ENCODE peak calls at places on chromosomes 2 and 18, in six cellular contexts. C is dorsolateral prefrontal cortex, R is cardiac fibroblast, K is AG09319, S is colonic mucosa, G is GM12865. H is an unnamed sample.

GRCh38 chr2:3277748-3278520 is 99.7 kb downstream of the EIPR1 start:
- DNase-seq in C (no peak), R (no peak), K (no peak), S (no peak), G (no peak), H (no peak)

GRCh38 chr2:110657721-110658305 is 20.1 kb downstream of the BUB1 start:
- DNase-seq in C (no peak), R (no peak), K (no peak), S (peak; percentile 61), G (no peak), H (no peak)

GRCh38 chr2:217079165-217079564 is 219.3 kb upstream of the TNP1 start:
- DNase-seq in C (no peak), R (no peak), K (no peak), S (no peak), G (no peak), H (no peak)

GRCh38 chr2:74847075-74847858 is 13.3 kb downstream of the HK2 start:
- DNase-seq in C (no peak), R (no peak), K (no peak), S (no peak), G (no peak), H (no peak)

GRCh38 chr2:212480447-212480846 is 58.2 kb downstream of the ERBB4 start:
- DNase-seq in C (no peak), R (no peak), K (no peak), S (no peak), G (no peak), H (no peak)

GRCh38 chr2:33107690-33108482 is 161.1 kb downstream of the LTBP1 start:
- DNase-seq in C (no peak), R (peak; percentile 59), K (no peak), S (no peak), G (no peak), H (no peak)

GRCh38 chr2:27240406-27240805 is 22.4 kb downstream of the SLC30A3 start:
- DNase-seq in C (no peak), R (no peak), K (no peak), S (no peak), G (no peak), H (no peak)

GRCh38 chr2:502831-503230 is 174.4 kb downstream of the TMEM18 start:
- DNase-seq in C (no peak), R (no peak), K (no peak), S (no peak), G (no peak), H (no peak)

GRCh38 chr2:231816327-231817026 is 30.2 kb downstream of the COPS7B start:
- DNase-seq in C (no peak), R (no peak), K (no peak), S (no peak), G (no peak), H (no peak)

GRCh38 chr2:158015428-158016076 is 86.1 kb upstream of the UPP2 start:
- DNase-seq in C (no peak), R (no peak), K (no peak), S (no peak), G (no peak), H (no peak)

DNA sequence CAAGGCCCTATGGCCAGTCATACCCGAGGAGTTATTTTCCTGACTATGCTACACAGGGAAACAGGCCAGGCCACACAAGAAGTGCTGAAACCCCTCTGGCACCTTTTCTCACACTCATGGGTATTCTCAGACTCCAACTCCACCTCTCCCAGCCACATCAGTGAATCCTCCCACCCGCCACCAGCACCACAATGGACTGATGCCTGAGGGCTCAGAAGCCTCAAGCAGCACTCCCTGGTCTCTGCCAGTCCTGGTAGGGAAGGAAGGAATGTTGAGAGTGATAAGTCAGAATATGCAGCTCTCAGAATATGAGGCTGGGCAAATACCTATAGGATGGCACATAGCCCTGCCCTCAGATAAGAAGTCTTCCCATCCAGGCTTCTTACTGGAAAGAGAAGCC is 391.1 kb downstream of the ALK start:
- DNase-seq in C (no peak), R (no peak), K (no peak), S (no peak), G (no peak), H (no peak)
- TF ChIP-seq CTCF in C (no peak), R (no peak), K (no peak), S (no peak), G (no peak), H (no peak)

DNA sequence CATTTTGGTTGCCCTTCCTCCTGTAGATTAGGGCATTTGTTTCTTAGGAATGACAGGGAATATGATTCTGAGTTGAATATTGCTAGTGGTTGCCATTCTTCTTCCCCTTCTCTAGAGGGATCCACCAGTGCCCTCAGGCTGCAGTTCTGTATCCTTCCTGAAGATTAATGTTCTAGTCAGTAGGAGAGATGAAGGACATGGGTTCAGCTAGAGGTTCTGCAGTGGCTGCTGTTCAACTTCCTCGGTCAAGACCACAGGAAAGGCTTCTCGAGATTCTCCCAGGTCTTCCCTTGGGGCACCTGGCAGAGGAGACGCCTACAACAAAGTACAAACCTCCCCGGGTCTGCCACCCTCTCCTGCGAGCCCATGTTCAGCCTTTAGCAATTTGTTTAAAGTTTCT is 325.5 kb downstream of the AFF3 start:
- DNase-seq in C (no peak), R (no peak), K (no peak), S (no peak), G (no peak), H (no peak)
- TF ChIP-seq CTCF in C (no peak), R (no peak), K (no peak), S (no peak), G (no peak), H (no peak)

GRCh38 chr18:75858754-75859153 is 431.3 kb upstream of the SMIM21 start:
- DNase-seq in C (no peak), R (no peak), K (no peak), S (no peak), G (no peak), H (no peak)

GRCh38 chr18:75859533-75859932 is 432.0 kb upstream of the SMIM21 start:
- DNase-seq in C (no peak), R (no peak), K (no peak), S (no peak), G (no peak), H (no peak)

GRCh38 chr18:75854808-75855207 is 427.3 kb upstream of the SMIM21 start:
- DNase-seq in C (no peak), R (no peak), K (no peak), S (no peak), G (no peak), H (no peak)

GRCh38 chr18:75857558-75857957 is 430.1 kb upstream of the SMIM21 start:
- DNase-seq in C (no peak), R (no peak), K (no peak), S (no peak), G (no peak), H (no peak)

GRCh38 chr18:75854174-75854573 is 426.7 kb upstream of the SMIM21 start:
- DNase-seq in C (no peak), R (no peak), K (no peak), S (no peak), G (peak; percentile 27), H (no peak)
- TF ChIP-seq CTCF in C (no peak), R (peak; percentile 9), K (no peak), S (peak; percentile 29), G (peak; percentile 48), H (peak; percentile 28)

GRCh38 chr2:107932986-107933385 is 53.3 kb upstream of the SLC5A7 start:
- DNase-seq in C (no peak), R (peak; percentile 34), K (no peak), S (no peak), G (no peak), H (no peak)
- TF ChIP-seq CTCF in C (peak; percentile 61), R (peak; percentile 42), K (peak; percentile 23), S (no peak), G (peak; percentile 24), H (peak; percentile 66)

DNA sequence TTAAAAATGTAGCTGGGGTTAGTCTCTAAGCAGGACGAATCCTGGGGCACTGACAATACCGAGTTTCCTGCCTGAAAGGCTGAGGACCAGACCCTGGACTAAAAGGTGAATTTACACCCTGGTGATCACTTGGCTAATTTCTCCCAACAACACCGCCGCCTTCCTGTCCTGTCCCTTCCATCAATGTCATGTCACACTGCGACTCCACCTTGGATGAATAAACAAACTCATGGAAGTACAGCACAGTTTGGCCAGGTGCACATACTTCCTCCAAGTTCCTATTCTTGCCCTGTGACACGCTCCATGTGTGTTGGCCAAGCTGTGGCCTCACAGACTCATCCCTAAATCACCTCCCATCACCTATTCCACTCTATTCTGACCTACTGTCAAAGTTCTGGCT is 15.9 kb upstream of the GALM start:
- DNase-seq in C (no peak), R (no peak), K (no peak), S (no peak), G (no peak), H (no peak)
- TF ChIP-seq CTCF in C (no peak), R (no peak), K (no peak), S (no peak), G (no peak), H (no peak)

DNA sequence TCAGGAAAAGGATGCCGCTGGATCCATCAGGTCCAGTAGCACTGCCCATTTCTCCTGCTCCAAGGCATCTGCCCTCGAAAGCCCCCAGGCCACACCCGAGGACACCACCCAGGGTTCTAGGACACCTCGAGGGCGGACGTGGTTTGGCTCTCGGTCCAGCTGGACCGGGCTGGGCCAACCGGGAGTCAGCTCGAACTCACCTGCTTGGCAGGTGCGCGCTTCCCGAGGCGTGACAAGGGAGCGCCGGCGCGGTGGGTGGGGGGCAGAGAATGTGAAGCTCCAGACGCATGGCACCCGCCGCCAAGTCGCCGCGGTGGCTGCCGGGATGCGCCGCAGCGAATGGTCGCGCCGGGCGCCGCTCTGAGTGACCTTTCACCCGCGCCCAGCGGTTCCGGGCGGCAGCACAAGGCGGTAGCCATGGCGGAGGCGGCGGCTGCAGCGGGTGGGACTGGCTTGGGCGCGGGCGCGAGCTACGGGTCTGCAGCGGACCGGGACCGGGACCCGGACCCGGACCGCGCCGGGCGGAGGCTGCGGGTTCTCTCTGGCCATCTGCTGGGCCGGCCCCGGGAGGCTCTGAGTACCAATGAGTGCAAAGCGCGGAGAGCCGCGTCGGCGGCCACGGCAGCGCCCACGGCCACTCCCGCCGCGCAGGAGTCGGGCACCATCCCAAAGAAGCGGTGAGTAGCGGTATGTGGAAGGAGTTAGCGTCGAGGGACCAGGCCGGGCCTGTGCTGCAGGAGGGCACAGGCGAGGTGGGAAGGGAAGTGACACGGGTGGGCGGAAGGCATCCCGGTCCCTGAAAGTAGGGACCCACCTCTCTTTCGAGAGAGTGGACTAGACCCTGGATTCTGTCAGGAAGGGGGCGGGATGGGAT is at the start of gene AGPS:
- DNase-seq in C (peak; percentile 76), R (peak; percentile 67), K (peak; percentile 15), S (peak; percentile 89), G (peak; percentile 89), H (peak; percentile 62)
- TF ChIP-seq CTCF in C (peak; percentile 59), R (no peak), K (no peak), S (no peak), G (peak; percentile 19), H (peak; percentile 22)

GRCh38 chr18:63025251-63025710 is 294.3 kb downstream of the BCL2 start:
- DNase-seq in C (no peak), R (peak; percentile 2), K (no peak), S (peak; percentile 39), G (no peak), H (no peak)
- TF ChIP-seq CTCF in C (peak; percentile 26), R (peak; percentile 3), K (no peak), S (no peak), G (peak; percentile 31), H (peak; percentile 57)

GRCh38 chr2:155250800-155251199 is 552.3 kb downstream of the KCNJ3 start:
- DNase-seq in C (no peak), R (no peak), K (no peak), S (no peak), G (peak; percentile 38), H (no peak)
- TF ChIP-seq CTCF in C (peak; percentile 59), R (no peak), K (no peak), S (no peak), G (peak; percentile 54), H (peak; percentile 34)